ENCODE peak calls at places on chromosomes 16 and 17, in five cellular contexts. W is HepG2, T is HEK293T, H is SK-N-SH, P is K562. F is an unnamed sample.
A peak's percentile ranks its signal among the peaks of the same experiment; 100 is the strongest.

GRCh38 chr16:11198817-11199216 is 57.2 kb downstream of the SOCS1 start:
- DNase-seq in W (no peak), T (no peak), P (peak; percentile 87), H (no peak), F (no peak)

GRCh38 chr17:7633093-7633492 is 3.2 kb downstream of the SHBG start:
- DNase-seq in W (peak; percentile 42), H (no peak), T (peak; percentile 11), P (no peak), F (no peak)

GRCh38 chr17:65489413-65490170 is 71.9 kb downstream of the AXIN2 start:
- DNase-seq in T (no peak), P (no peak), H (no peak), W (no peak), F (no peak)

GRCh38 chr16:85944572-85945423 is 45.8 kb downstream of the IRF8 start:
- DNase-seq in P (no peak), W (no peak), T (no peak), H (no peak), F (no peak)

GRCh38 chr16:81567087-81567486 is 122.5 kb downstream of the CMIP start:
- DNase-seq in P (no peak), T (no peak), W (no peak), H (no peak), F (no peak)

GRCh38 chr16:84700518-84701277 is 898 bp downstream of the USP10 start:
- DNase-seq in W (no peak), T (no peak), H (peak; percentile 37), P (no peak), F (no peak)

GRCh38 chr16:19213885-19214284 is 45.8 kb downstream of the SYT17 start:
- DNase-seq in H (no peak), W (peak; percentile 47), T (no peak), P (no peak), F (no peak)

GRCh38 chr17:60145006-60145935 is 4.5 kb upstream of the CA4 start:
- DNase-seq in W (no peak), H (peak; percentile 33), P (no peak), T (no peak), F (no peak)

GRCh38 chr17:77320501-77321256 is 179.9 kb downstream of the SEC14L1 start:
- DNase-seq in P (peak; percentile 53), W (no peak), H (peak; percentile 37), T (no peak), F (peak; percentile 85)

GRCh38 chr16:19294156-19294649 is 8.7 kb downstream of the CLEC19A start:
- DNase-seq in T (no peak), P (no peak), H (no peak), W (no peak), F (peak; percentile 84)

GRCh38 chr17:28204244-28204643 is 114.8 kb upstream of the TMEM97 start:
- DNase-seq in H (no peak), T (no peak), W (no peak), P (no peak), F (no peak)

GRCh38 chr17:14886200-14886739 is 378.9 kb downstream of the PMP22 start:
- DNase-seq in T (peak; percentile 7), P (no peak), W (peak; percentile 9), H (no peak), F (no peak)

GRCh38 chr17:77770331-77771105 is 188.0 kb upstream of the TNRC6C start:
- DNase-seq in P (peak; percentile 57), W (no peak), T (no peak), H (no peak), F (no peak)

GRCh38 chr17:75778861-75779249 is 5.8 kb upstream of the UNK start:
- DNase-seq in W (peak; percentile 49), T (peak; percentile 60), P (no peak), H (no peak), F (no peak)

GRCh38 chr16:66508261-66508913 is 41.5 kb downstream of the TK2 start:
- DNase-seq in P (no peak), T (no peak), H (no peak), W (no peak), F (no peak)

GRCh38 chr17:18070861-18071340 is 16.8 kb upstream of the DRG2 start:
- DNase-seq in H (no peak), W (no peak), T (peak; percentile 35), P (peak; percentile 39), F (no peak)

GRCh38 chr16:57862698-57863433 is 60.6 kb upstream of the KIFC3 start:
- DNase-seq in T (no peak), P (no peak), W (peak; percentile 96), H (no peak), F (no peak)

GRCh38 chr16:57867000-57867561 is 64.8 kb upstream of the KIFC3 start:
- DNase-seq in T (no peak), W (no peak), H (no peak), P (no peak), F (no peak)

GRCh38 chr16:57866529-57866918 is 64.2 kb upstream of the KIFC3 start:
- DNase-seq in H (no peak), P (no peak), W (no peak), T (no peak), F (no peak)

GRCh38 chr16:57865746-57866528 is 63.6 kb upstream of the KIFC3 start:
- DNase-seq in P (no peak), W (no peak), T (no peak), H (no peak), F (no peak)

DNA sequence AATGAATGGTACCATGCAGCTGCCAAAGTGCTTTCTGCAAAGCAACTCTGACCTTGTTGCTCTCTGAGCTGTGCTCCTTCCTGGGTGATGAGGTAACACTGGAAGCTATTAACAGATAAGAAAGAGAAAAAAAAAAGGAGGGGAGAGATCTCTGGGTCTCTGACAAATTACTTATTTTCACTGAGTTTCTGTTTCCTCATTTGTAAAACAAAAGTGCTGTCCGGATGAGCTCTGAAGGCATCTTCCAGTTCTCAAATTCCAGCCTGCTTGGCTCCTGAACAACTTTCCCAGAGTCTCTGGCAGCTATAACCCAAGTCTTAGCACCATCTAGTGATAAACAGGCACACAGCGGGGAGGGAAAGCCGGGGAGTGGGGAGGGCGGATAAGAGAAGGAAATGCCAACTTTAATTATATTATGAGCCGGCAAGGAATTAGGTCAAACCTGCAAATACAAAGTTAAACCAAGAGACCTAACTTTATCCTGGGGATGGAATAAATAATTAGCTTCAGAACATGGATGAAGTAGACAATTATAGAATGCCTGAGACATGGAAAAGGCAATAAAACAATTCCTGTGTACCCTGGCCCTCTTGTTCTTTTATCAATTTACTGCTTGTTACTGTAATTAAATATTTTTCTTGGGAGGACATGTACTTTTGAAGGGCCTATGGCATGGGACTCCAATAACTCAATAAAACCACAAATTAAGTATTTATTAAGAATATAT is 61.3 kb upstream of the KIFC3 start:
- DNase-seq in P (no peak), H (peak; percentile 56), W (peak; percentile 68), T (peak; percentile 43), F (no peak)
- TF ChIP-seq FOXM1 in P (no peak), H (no peak), W (no peak), T (no peak), F (no peak)

GRCh38 chr17:12637015-12637414 is 28.7 kb upstream of the MYOCD start:
- DNase-seq in H (no peak), W (no peak), T (no peak), P (no peak), F (no peak)
- TF ChIP-seq FOXM1 in H (no peak), W (no peak), T (no peak), P (no peak), F (no peak)

GRCh38 chr17:58504826-58505351 is 9.5 kb downstream of the MTMR4 start:
- DNase-seq in W (no peak), T (no peak), P (no peak), H (no peak), F (peak; percentile 68)

GRCh38 chr17:58506354-58507080 is 7.9 kb downstream of the MTMR4 start:
- DNase-seq in H (no peak), W (no peak), T (no peak), P (no peak), F (no peak)

GRCh38 chr17:58508341-58509067 is 5.9 kb downstream of the MTMR4 start:
- DNase-seq in P (no peak), W (no peak), H (no peak), T (no peak), F (no peak)

GRCh38 chr17:58510075-58510474 is 4.4 kb downstream of the MTMR4 start:
- DNase-seq in H (no peak), W (no peak), T (no peak), P (no peak), F (no peak)

DNA sequence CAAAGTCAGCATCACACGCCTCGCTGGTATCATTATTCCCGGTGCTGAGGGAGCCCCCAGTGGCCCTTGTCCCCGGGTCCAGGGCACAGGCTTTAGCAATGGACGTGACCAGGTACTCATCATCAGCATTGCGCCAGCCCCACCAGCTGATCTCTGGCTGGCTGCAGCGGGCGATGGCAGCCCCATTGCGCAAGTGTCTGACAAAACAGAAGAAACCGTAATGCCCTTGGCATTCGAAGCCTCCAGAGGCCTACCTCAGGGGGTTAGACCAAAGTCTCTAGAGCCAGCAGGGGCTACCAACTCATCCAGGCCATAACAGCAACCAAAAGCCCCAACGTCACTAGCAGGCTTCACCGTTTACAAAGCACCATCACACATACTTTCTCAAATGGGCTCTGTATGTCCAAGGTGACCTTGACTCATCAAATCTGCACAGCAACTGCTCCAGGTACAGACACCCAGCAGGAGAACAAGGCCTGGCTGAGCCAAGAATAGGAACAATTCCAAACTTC is 7.3 kb downstream of the MTMR4 start:
- DNase-seq in W (peak; percentile 78), T (no peak), H (no peak), P (no peak), F (no peak)
- TF ChIP-seq FOXM1 in W (no peak), T (no peak), H (no peak), P (no peak), F (no peak)

DNA sequence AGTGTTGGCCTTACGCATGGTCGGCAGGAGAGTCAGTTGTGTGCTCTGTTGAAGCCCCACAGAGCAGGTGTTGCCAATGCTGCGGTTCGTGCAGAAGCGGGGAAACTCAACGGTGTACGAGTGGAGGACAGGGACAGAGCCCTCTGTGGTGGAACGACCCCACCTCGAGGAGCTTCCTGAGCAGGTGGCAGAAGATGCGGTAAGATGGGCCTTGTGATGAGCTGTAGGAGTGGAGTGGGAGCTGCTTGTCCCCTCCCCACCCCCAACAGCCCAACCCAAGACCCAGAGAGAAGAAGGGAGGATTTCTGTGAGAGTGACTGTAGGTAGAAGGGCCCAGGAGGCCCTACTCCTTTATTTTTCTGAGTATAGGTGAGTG is 4.9 kb downstream of the CDK5RAP3 start:
- DNase-seq in P (no peak), W (no peak), H (no peak), T (no peak), F (no peak)
- TF ChIP-seq FOXM1 in P (no peak), W (no peak), H (no peak), T (no peak), F (no peak)

DNA sequence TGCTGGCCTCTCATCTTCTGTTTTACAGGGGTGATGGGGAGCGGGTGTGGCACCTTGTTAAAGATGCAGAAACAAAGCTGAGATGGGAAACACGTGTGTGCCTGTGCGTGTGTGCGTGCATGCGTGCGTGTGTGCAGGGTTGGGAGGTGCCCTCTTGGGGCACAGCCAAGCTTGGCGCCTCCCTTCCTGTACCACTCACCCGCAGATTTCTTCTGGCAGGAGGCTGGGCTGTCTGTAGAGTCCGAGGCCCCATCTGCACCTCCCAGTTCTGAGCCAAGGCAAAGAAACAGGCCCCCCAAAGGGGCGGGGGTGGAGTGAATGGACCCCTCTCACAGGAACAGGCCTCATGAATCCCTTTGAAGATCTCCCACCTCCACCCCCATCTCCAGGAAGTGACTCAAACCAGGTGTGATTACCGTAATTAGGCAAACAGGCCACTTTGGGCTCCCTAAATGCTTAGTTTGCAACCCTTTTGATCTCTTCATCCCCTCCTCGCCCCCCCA is 20.9 kb downstream of the TNS4 start:
- DNase-seq in H (no peak), W (peak; percentile 68), P (no peak), T (no peak), F (peak; percentile 8)
- TF ChIP-seq FOXM1 in H (no peak), W (no peak), P (no peak), T (no peak), F (no peak)

GRCh38 chr17:57636985-57637667 is 108.0 kb downstream of the CCDC182 start:
- DNase-seq in H (no peak), T (no peak), W (no peak), P (no peak), F (no peak)
- TF ChIP-seq FOXM1 in H (no peak), T (no peak), W (no peak), P (no peak), F (no peak)